ENCODE peak calls at places on chromosomes 5 and 9, in seven cellular contexts. U is MV-4-11; G is A172; V is epithelial cell of proximal tubule; Q is SJCRH30; L is NCI-H1092 treated with DMSO at 0.1 percent for 48 hours; Z is stimulated activated CD8-positive, alpha-beta memory T cell treated with anti-CD3 and anti-CD28 coated beads, Interleukin-7, amount 100 ng/mL, for 4 hours. N is an unnamed sample.

GRCh38 chr9:125591888-125592287 is 115.1 kb downstream of the MAPKAP1 start:
- DNase-seq in U (no peak), G (no peak), V (no peak), Q (no peak), L (no peak), Z (no peak), N (no peak)

GRCh38 chr5:174482549-174482948 is 241.8 kb upstream of the MSX2 start:
- DNase-seq in U (no peak), G (no peak), V (no peak), Q (no peak), L (no peak), Z (no peak), N (no peak)

GRCh38 chr5:109989161-109989560 is 299.4 kb downstream of the MAN2A1 start:
- DNase-seq in U (no peak), G (no peak), V (no peak), Q (no peak), L (no peak), Z (no peak), N (no peak)

GRCh38 chr9:89426389-89426961 is 71.4 kb downstream of the SEMA4D start:
- DNase-seq in U (peak), G (no peak), V (no peak), Q (no peak), L (no peak), Z (no peak), N (no peak)

GRCh38 chr5:154215931-154216330 is 25.4 kb downstream of the GALNT10 start:
- DNase-seq in U (no peak), G (no peak), V (no peak), Q (no peak), L (no peak), Z (no peak), N (no peak)

GRCh38 chr5:1751026-1751863 is 48.4 kb downstream of the MRPL36 start:
- DNase-seq in U (no peak), G (no peak), V (no peak), Q (no peak), L (no peak), Z (no peak), N (no peak)

GRCh38 chr9:137452761-137453642 is 6.1 kb downstream of the NSMF start:
- DNase-seq in U (no peak), G (no peak), V (no peak), Q (no peak), L (no peak), Z (no peak), N (no peak)

GRCh38 chr9:84371737-84372136 is 31.2 kb upstream of the SLC28A3 start:
- DNase-seq in U (peak), G (no peak), V (peak), Q (no peak), L (no peak), Z (no peak), N (peak)

GRCh38 chr5:40578501-40579451 is 100.9 kb upstream of the PTGER4 start:
- DNase-seq in U (peak), G (no peak), V (no peak), Q (no peak), L (no peak), Z (no peak), N (no peak)

GRCh38 chr9:72383978-72384709 is 19.1 kb upstream of the ZFAND5 start:
- DNase-seq in U (no peak), G (peak), V (peak), Q (no peak), L (no peak), Z (no peak), N (no peak)

GRCh38 chr9:116234091-116234490 is 80.5 kb downstream of the PAPPA start:
- DNase-seq in U (no peak), G (peak), V (peak), Q (peak), L (no peak), Z (no peak), N (peak)

GRCh38 chr5:159017787-159018186 is 81.9 kb downstream of the EBF1 start:
- DNase-seq in U (peak), G (peak), V (no peak), Q (peak), L (no peak), Z (no peak), N (peak)

GRCh38 chr9:25808554-25808953 is 130.3 kb upstream of the TUSC1 start:
- DNase-seq in U (no peak), G (no peak), V (no peak), Q (no peak), L (no peak), Z (no peak), N (no peak)

GRCh38 chr9:19156805-19157204 is 29.5 kb upstream of the PLIN2 start:
- DNase-seq in U (no peak), G (no peak), V (no peak), Q (no peak), L (no peak), Z (no peak), N (peak)

GRCh38 chr9:133115604-133116345 is 5.3 kb downstream of the RALGDS start:
- DNase-seq in U (peak), G (peak), V (no peak), Q (no peak), L (no peak), Z (peak), N (no peak)

GRCh38 chr5:30572279-30572678 is 621.2 kb upstream of the CDH6 start:
- DNase-seq in U (no peak), G (no peak), V (no peak), Q (peak), L (no peak), Z (no peak), N (peak)

GRCh38 chr5:82312373-82312856 is 34.3 kb upstream of the RPS23 start:
- DNase-seq in U (peak), G (peak), V (peak), Q (peak), L (peak), Z (no peak), N (peak)

GRCh38 chr9:124281934-124282351 is 24.2 kb downstream of the NEK6 start:
- DNase-seq in U (peak), G (peak), V (peak), Q (no peak), L (no peak), Z (no peak), N (no peak)

GRCh38 chr9:14768561-14769234 is 46.2 kb upstream of the CER1 start:
- DNase-seq in U (peak), G (peak), V (peak), Q (peak), L (peak), Z (no peak), N (peak)

GRCh38 chr5:38148021-38148625 is 110.2 kb upstream of the EGFLAM start:
- DNase-seq in U (no peak), G (no peak), V (no peak), Q (no peak), L (no peak), Z (no peak), N (no peak)

GRCh38 chr5:43191740-43192557 is at the start of gene NIM1K:
- DNase-seq in U (no peak), G (no peak), V (no peak), Q (peak), L (peak), Z (no peak), N (peak)

GRCh38 chr5:572398-573019 is 39.6 kb upstream of the CEP72 start:
- DNase-seq in U (no peak), G (no peak), V (no peak), Q (no peak), L (peak), Z (no peak), N (no peak)

GRCh38 chr5:67591491-67591890 is 394.9 kb upstream of the CD180 start:
- DNase-seq in U (no peak), G (no peak), V (no peak), Q (no peak), L (no peak), Z (no peak), N (no peak)

GRCh38 chr9:111298831-111299603 is 31.0 kb downstream of the OR2K2 start:
- DNase-seq in U (peak), G (peak), V (peak), Q (peak), L (peak), Z (no peak), N (peak)

GRCh38 chr5:169350759-169351240 is 49.9 kb upstream of the SLIT3 start:
- DNase-seq in U (no peak), G (peak), V (peak), Q (peak), L (no peak), Z (no peak), N (peak)

GRCh38 chr9:105291422-105291859 is 47.0 kb downstream of the SLC44A1 start:
- DNase-seq in U (peak), G (no peak), V (no peak), Q (no peak), L (no peak), Z (no peak), N (no peak)

GRCh38 chr5:33526755-33527154 is 86.0 kb downstream of the TARS1 start:
- DNase-seq in U (no peak), G (no peak), V (no peak), Q (no peak), L (peak), Z (no peak), N (no peak)

GRCh38 chr9:95365766-95366165 is 48.3 kb upstream of the FANCC start:
- DNase-seq in U (no peak), G (no peak), V (no peak), Q (no peak), L (no peak), Z (no peak), N (no peak)

GRCh38 chr5:73273379-73274050 is 100.5 kb downstream of the TMEM174 start:
- DNase-seq in U (no peak), G (no peak), V (no peak), Q (no peak), L (no peak), Z (no peak), N (no peak)

GRCh38 chr9:88458716-88459115 is 70.5 kb downstream of the SPIN1 start:
- DNase-seq in U (no peak), G (no peak), V (no peak), Q (peak), L (no peak), Z (no peak), N (no peak)

GRCh38 chr5:151130922-151131891 is 26.4 kb downstream of the ANXA6 start:
- DNase-seq in U (no peak), G (no peak), V (no peak), Q (no peak), L (no peak), Z (no peak), N (no peak)

GRCh38 chr5:155274484-155274883 is 260.9 kb downstream of the KIF4B start:
- DNase-seq in U (no peak), G (no peak), V (no peak), Q (no peak), L (no peak), Z (no peak), N (no peak)

GRCh38 chr9:71895122-71895521 is 15.9 kb downstream of the ABHD17B start:
- DNase-seq in U (peak), G (no peak), V (no peak), Q (no peak), L (no peak), Z (no peak), N (no peak)

GRCh38 chr9:2469681-2470141 is 151.9 kb upstream of the VLDLR start:
- DNase-seq in U (peak), G (peak), V (no peak), Q (peak), L (peak), Z (no peak), N (no peak)

GRCh38 chr5:21663082-21663481 is 1190.1 kb downstream of the CDH12 start:
- DNase-seq in U (no peak), G (no peak), V (no peak), Q (no peak), L (no peak), Z (no peak), N (no peak)

GRCh38 chr9:84145780-84146179 is 165.2 kb downstream of the RMI1 start:
- DNase-seq in U (no peak), G (no peak), V (no peak), Q (no peak), L (no peak), Z (no peak), N (no peak)

GRCh38 chr9:112884086-112884485 is 6.6 kb downstream of the SLC46A2 start:
- DNase-seq in U (no peak), G (peak), V (no peak), Q (no peak), L (no peak), Z (no peak), N (peak)

GRCh38 chr9:18347381-18348084 is 126.4 kb upstream of the ADAMTSL1 start:
- DNase-seq in U (no peak), G (no peak), V (no peak), Q (peak), L (no peak), Z (no peak), N (no peak)

GRCh38 chr5:141513021-141513626 is 24.2 kb downstream of the PCDHGC5 start:
- DNase-seq in U (no peak), G (no peak), V (no peak), Q (peak), L (peak), Z (no peak), N (no peak)

N was measured in MG63.